ENCODE peak calls at places on chromosome 7, in eight cellular contexts. Z is NCI-H1417, D is T-helper 1 cell, S is EH, Q is midbrain, G is ACHN, F is HuH-7, K is M059J. U is an unnamed sample.

GRCh38 chr7:40542982-40543741 is 408.4 kb downstream of the SUGCT start:
- DNase-seq in S (peak), Z (no peak), G (no peak), K (no peak), Q (no peak), D (no peak), F (no peak), U (no peak)

GRCh38 chr7:146115665-146116451 is 743 bp upstream of the CNTNAP2 start:
- DNase-seq in F (peak), D (no peak), Z (peak), Q (peak), K (peak), G (peak), S (peak), U (peak)

GRCh38 chr7:38975944-38976392 is 1.7 kb upstream of the POU6F2 start:
- DNase-seq in G (no peak), S (no peak), K (no peak), Q (no peak), F (no peak), Z (no peak), D (no peak), U (no peak)

GRCh38 chr7:96414931-96415292 is 93.0 kb upstream of the SLC25A13 start:
- DNase-seq in Z (peak), D (no peak), G (peak), Q (peak), S (peak), F (peak), K (peak), U (peak)

GRCh38 chr7:28955723-28956607 is 2.2 kb downstream of the TRIL start:
- DNase-seq in Z (peak), F (peak), S (peak), Q (peak), K (peak), G (peak), D (no peak), U (peak)

GRCh38 chr7:27430115-27430514 is 187.5 kb downstream of the EVX1 start:
- DNase-seq in Z (no peak), D (no peak), S (no peak), Q (no peak), G (no peak), F (no peak), K (no peak), U (no peak)

GRCh38 chr7:123663200-123663599 is 7.5 kb downstream of the LMOD2 start:
- DNase-seq in S (no peak), Z (no peak), F (no peak), Q (no peak), G (no peak), K (no peak), D (no peak), U (no peak)

GRCh38 chr7:97845622-97846203 is 26.5 kb downstream of the ASNS start:
- DNase-seq in S (peak), D (no peak), Q (peak), Z (no peak), G (peak), K (peak), F (peak), U (no peak)

GRCh38 chr7:87345962-87346371 is 503 bp downstream of the CROT start:
- DNase-seq in D (no peak), F (no peak), Z (no peak), K (no peak), Q (peak), G (no peak), S (no peak), U (peak)

GRCh38 chr7:83338277-83338950 is 175.7 kb upstream of the PCLO start:
- DNase-seq in K (no peak), S (no peak), G (no peak), F (no peak), Q (no peak), Z (no peak), D (no peak), U (no peak)

GRCh38 chr7:27091125-27091524 is 4.7 kb downstream of the HOXA1 start:
- DNase-seq in D (no peak), Q (no peak), S (no peak), G (no peak), Z (peak), F (peak), K (no peak), U (no peak)

GRCh38 chr7:72785166-72785955 is 42.6 kb downstream of the TYW1B start:
- DNase-seq in F (no peak), G (peak), S (peak), D (no peak), Z (no peak), K (peak), Q (no peak), U (no peak)

GRCh38 chr7:2431260-2431867 is 28.0 kb downstream of the CHST12 start:
- DNase-seq in Z (no peak), D (no peak), G (peak), K (no peak), S (peak), F (peak), Q (no peak), U (no peak)

GRCh38 chr7:106887376-106887775 is 22.3 kb downstream of the PIK3CG start:
- DNase-seq in D (no peak), K (no peak), G (no peak), S (no peak), F (no peak), Z (no peak), Q (no peak), U (no peak)

GRCh38 chr7:135889823-135890222 is 87.3 kb downstream of the MTPN start:
- DNase-seq in K (no peak), Z (no peak), D (no peak), Q (no peak), S (no peak), G (no peak), F (no peak), U (no peak)

GRCh38 chr7:122628651-122629411 is 70.1 kb downstream of the RNF133 start:
- DNase-seq in K (no peak), Z (no peak), D (no peak), S (no peak), G (peak), Q (no peak), F (peak), U (no peak)

GRCh38 chr7:129136887-129137647 is 7.4 kb upstream of the TSPAN33 start:
- DNase-seq in K (no peak), F (no peak), S (no peak), G (no peak), Q (no peak), D (no peak), Z (no peak), U (no peak)

GRCh38 chr7:117873056-117873932 is at the start of gene CTTNBP2:
- DNase-seq in S (peak), Q (peak), D (no peak), Z (peak), F (peak), K (peak), G (peak), U (peak)

GRCh38 chr7:112572669-112573301 is 92.0 kb downstream of the LSMEM1 start:
- DNase-seq in Z (peak), S (no peak), K (peak), D (no peak), Q (no peak), G (no peak), F (no peak), U (peak)

GRCh38 chr7:44051611-44052220 is 7.2 kb downstream of the DBNL start:
- DNase-seq in S (no peak), Q (no peak), G (no peak), D (no peak), Z (no peak), K (no peak), F (no peak), U (no peak)

GRCh38 chr7:94183289-94183749 is 179.2 kb upstream of the BET1 start:
- DNase-seq in K (peak), S (peak), F (peak), Z (no peak), G (peak), D (no peak), Q (no peak), U (peak)

GRCh38 chr7:47404005-47404404 is 177.9 kb downstream of the TNS3 start:
- DNase-seq in Z (no peak), Q (no peak), G (no peak), D (no peak), K (no peak), F (no peak), S (no peak), U (peak)

GRCh38 chr7:104972510-104972909 is 41.5 kb upstream of the KMT2E start:
- DNase-seq in K (peak), G (no peak), D (no peak), Q (no peak), F (no peak), Z (no peak), S (peak), U (no peak)

GRCh38 chr7:19117081-19117869 is at the start of gene TWIST1:
- DNase-seq in Z (peak), F (peak), Q (no peak), G (no peak), K (peak), D (no peak), S (peak), U (peak)

GRCh38 chr7:1936006-1936310 is 265.9 kb downstream of the ELFN1 start:
- DNase-seq in S (no peak), Z (no peak), D (no peak), Q (no peak), F (no peak), G (no peak), K (no peak), U (no peak)

GRCh38 chr7:45647426-45647825 is 73.3 kb downstream of the ADCY1 start:
- DNase-seq in Q (no peak), F (no peak), S (no peak), G (no peak), K (no peak), Z (no peak), D (no peak), U (no peak)

U was measured in mammary epithelial cell.